ENCODE peak calls at places on chromosome 11, in four cellular contexts. Z is mucosa of descending colon, I is astrocyte of the spinal cord, N is fibroblast of villous mesenchyme. T is an unnamed sample.

GRCh38 chr11:124329787-124330478 is 9.9 kb upstream of the OR8D2 start:
- DNase-seq in Z (no peak), I (peak; percentile 22), N (peak; percentile 21), T (peak; percentile 5)

GRCh38 chr11:27094062-27094587 is 53.5 kb downstream of the BBOX1 start:
- DNase-seq in Z (no peak), I (no peak), N (no peak), T (no peak)

GRCh38 chr11:80718611-80719291 is 1277.9 kb upstream of the TENM4 start:
- DNase-seq in Z (no peak), I (no peak), N (no peak), T (no peak)

GRCh38 chr11:63567044-63567840 is 4.1 kb upstream of the PLAAT2 start:
- DNase-seq in Z (peak; percentile 59), I (peak; percentile 86), N (peak; percentile 96), T (peak; percentile 92)

GRCh38 chr11:117221775-117222517 is 9.9 kb downstream of the PCSK7 start:
- DNase-seq in Z (peak; percentile 64), I (peak; percentile 66), N (peak; percentile 89), T (peak; percentile 71)

GRCh38 chr11:61764606-61765260 is 12.3 kb downstream of the MYRF start:
- DNase-seq in Z (no peak), I (no peak), N (peak; percentile 83), T (no peak)

GRCh38 chr11:17531818-17532131 is 12.4 kb downstream of the USH1C start:
- DNase-seq in Z (peak; percentile 18), I (no peak), N (no peak), T (peak; percentile 52)

GRCh38 chr11:67483901-67484665 is 1.3 kb downstream of the AIP start:
- DNase-seq in Z (no peak), I (no peak), N (no peak), T (no peak)

GRCh38 chr11:134391170-134391569 is 20.9 kb downstream of the B3GAT1 start:
- DNase-seq in Z (no peak), I (no peak), N (no peak), T (no peak)
- TF ChIP-seq CTCF in Z (no peak), I (no peak), N (no peak), T (no peak)

DNA sequence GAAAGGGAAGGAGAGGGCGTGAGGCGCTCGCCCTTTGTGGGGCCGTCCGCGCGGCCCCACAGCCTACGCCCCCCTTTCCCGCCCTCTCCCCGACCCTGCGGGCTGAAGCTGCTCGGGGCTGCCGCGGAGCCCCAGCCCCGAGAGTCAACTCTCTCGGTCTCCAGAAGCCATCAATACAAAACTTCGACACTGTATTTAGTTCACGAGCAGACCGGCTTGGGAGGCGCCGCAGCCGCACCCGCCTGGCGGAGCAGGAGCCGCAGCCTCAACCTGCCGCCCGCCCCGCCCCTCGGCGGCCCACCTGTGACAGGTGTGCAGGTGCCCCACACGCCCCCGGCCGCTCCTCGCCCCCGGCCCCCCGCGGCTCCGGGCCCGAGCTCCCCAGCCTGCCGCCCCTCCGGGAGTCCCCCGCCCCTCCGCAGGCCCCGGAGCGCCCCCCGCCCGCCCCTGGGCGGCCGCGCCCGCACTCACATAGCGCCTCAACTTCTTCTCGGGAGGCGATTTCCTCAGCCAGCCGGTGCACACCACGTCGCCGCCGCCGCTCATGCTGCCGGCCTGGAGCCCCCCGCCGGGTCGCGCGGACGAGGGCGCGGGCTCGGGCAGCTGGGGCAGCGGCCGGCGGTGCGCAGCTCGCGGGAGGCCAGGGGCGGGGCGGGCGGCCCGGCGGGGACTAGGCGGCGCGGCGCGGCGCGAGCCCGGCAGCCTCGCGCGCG is at the start of gene GAB2:
- DNase-seq in Z (peak; percentile 70), I (no peak), N (no peak), T (no peak)
- TF ChIP-seq CTCF in Z (no peak), I (no peak), N (no peak), T (no peak)

DNA sequence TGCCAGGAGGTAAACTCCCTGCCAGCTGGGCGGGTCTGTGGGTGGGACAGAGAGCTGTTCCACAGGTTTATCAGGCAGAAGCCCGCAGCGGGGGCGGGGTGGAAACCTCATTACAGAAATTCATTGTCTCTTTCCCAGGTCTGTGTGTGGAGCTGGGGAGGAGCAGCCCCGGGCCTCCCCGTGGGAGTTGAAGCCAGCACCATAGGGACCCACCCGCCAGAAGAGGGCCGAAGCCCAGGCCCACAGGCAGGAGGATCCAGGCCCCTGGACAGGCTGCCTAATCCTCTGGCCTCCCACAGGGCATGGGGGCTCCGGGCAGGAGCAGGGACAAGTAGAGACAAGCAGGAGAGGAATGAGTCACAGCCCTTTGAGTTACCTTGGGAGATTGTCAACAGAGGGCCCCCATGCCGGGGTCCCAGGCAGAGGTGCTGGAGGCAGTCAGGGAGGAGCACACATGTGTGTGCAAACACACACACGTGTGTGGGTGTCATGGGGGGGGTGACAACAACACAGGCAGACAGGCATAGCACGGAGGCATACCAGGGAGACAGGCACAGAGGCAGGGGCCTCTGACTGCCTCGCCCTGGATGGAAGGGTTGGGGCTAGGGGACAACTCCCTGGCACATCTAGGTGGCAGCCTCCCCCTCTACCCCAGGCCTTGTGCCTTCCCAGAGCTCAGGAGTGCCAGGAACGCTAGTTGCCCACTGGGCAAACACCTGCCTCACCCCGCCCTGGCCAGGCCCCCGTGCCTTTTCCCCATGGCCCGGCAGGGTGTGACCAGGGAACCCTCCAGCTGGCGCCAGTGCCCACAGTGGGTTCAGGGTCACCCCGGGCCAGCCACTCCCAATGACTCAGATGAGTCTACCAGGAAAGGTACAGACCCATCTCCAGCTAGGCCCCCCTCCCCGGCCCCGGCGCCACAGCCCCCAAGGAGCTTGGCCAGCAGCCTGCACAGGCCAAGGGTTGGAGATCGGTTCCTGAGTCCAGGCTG is 1.3 kb downstream of the CDC42BPG start:
- DNase-seq in Z (peak; percentile 85), I (no peak), N (no peak), T (no peak)
- TF ChIP-seq CTCF in Z (no peak), I (no peak), N (no peak), T (no peak)

GRCh38 chr11:65434057-65434666 is 11.6 kb downstream of the NEAT1 start:
- DNase-seq in Z (no peak), I (peak; percentile 32), N (peak; percentile 66), T (peak; percentile 46)

GRCh38 chr11:65433657-65434056 is 11.1 kb downstream of the NEAT1 start:
- DNase-seq in Z (no peak), I (peak; percentile 29), N (peak; percentile 39), T (peak; percentile 23)

GRCh38 chr11:65431452-65432132 is 9.0 kb downstream of the NEAT1 start:
- DNase-seq in Z (no peak), I (peak; percentile 44), N (peak; percentile 67), T (peak; percentile 60)

GRCh38 chr11:65432133-65432650 is 9.6 kb downstream of the NEAT1 start:
- DNase-seq in Z (no peak), I (no peak), N (peak; percentile 53), T (peak; percentile 41)

DNA sequence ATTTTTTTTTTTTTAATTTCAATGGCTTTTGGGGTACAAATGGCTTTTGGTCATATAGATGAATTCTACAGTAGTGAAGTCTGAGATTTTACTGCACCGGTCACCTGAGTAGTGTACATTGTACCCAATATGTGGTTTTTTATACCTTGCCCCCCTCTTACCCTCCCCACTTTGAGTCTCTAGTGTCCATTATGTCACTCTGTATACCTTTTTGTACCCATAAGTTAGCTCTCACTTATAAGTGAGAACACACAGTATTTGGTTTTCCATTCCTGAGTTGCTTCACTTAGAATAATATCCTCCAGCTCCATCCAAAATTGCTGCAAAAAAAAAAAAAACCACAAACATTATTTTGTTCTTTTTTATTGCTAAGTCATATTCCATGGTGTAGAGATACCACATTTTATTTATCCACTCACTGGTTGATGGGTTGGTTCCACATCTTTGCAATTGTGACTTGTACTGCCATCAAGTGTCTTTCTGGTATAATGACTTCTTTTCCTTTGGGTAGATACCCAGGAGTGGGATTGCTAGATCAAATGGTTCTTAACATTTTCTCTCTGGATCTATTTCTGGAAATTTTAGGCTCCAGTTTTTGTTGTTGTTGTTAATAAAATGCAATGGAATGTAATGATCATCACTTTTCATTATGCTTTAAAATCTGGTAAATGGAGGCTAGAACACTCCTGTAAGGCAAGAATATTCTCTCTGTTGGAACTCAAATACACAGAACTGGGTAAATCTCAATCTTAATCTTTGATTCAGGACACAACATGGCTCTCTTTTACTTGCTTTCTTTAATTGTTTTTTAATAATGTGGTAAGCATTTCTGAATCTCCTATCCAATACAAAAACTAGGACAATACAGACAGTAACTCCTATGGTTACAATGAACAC is 10.3 kb downstream of the NEAT1 start:
- DNase-seq in Z (no peak), I (peak; percentile 54), N (peak; percentile 66), T (peak; percentile 62)
- TF ChIP-seq CTCF in Z (no peak), I (no peak), N (peak; percentile 15), T (no peak)

GRCh38 chr11:69274531-69275016 is 19.4 kb upstream of the MYEOV start:
- DNase-seq in Z (peak; percentile 88), I (no peak), N (no peak), T (no peak)

GRCh38 chr11:69276165-69276564 is 17.8 kb upstream of the MYEOV start:
- DNase-seq in Z (no peak), I (no peak), N (no peak), T (no peak)

GRCh38 chr11:69275178-69275577 is 18.8 kb upstream of the MYEOV start:
- DNase-seq in Z (no peak), I (no peak), N (no peak), T (no peak)

GRCh38 chr11:69278091-69278867 is 15.7 kb upstream of the MYEOV start:
- DNase-seq in Z (peak; percentile 89), I (peak; percentile 14), N (no peak), T (no peak)

DNA sequence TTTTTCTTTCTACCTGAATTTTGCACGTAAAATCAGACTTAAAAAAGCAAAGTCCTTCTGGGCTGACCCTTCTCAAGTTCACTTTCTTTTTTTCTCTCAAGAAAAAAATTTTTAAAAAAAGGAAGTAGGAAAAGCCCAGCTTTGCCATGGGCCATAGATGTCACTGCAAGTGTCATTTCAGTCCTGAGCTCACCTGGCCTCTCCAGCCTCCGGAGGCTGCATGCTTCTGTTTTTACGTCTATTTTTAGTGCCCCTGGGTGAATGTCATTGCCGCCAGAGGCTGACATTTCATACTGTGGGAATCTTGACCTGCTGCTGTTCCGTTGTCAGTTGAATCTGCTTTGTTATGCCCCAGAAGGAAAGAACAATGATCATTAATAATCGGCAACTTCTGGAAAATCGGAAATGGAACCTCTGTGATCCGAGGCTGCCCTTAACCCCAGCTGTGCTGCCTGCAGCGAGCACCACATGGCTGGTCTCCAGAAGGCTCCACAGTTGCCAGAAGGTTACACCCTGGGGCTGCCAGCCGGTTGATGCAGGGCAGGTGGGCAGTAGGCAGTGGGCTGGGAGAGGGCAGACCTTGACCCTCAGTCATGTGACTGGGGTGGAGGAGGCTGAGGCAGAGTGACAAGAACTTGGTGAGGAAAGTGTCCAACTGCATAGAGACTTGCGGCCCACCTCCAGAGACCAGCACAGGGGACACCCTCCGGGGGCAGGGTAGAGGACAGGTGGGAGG is 16.7 kb upstream of the MYEOV start:
- DNase-seq in Z (no peak), I (no peak), N (no peak), T (no peak)
- TF ChIP-seq CTCF in Z (no peak), I (no peak), N (no peak), T (no peak)

GRCh38 chr11:46117842-46118241 is 3.4 kb downstream of the PHF21A start:
- DNase-seq in Z (no peak), I (no peak), N (no peak), T (peak; percentile 24)
- TF ChIP-seq CTCF in Z (no peak), I (peak; percentile 26), N (no peak), T (peak; percentile 30)

T was measured in cardiac fibroblast.